ENCODE peak calls at places on chromosomes 2 and 18, in ten cellular contexts. M, S, O, Q, F, I, T, G, C and K are unnamed samples.

GRCh38 chr2:210366675-210367080 is 51.7 kb upstream of the MYL1 start:
- DNase-seq in M (no peak), S (no peak), O (no peak), Q (no peak), F (no peak), I (no peak), T (no peak), G (no peak), C (no peak), K (no peak)

GRCh38 chr2:30254692-30255015 is 23.3 kb downstream of the LBH start:
- DNase-seq in M (no peak), S (no peak), O (no peak), Q (no peak), F (no peak), I (no peak), T (no peak), G (no peak), C (no peak), K (no peak)

GRCh38 chr18:44586782-44587524 is 93.7 kb upstream of the SETBP1 start:
- DNase-seq in M (no peak), S (no peak), O (no peak), Q (no peak), F (peak; percentile 6), I (no peak), T (no peak), G (no peak), C (no peak), K (no peak)

GRCh38 chr2:26269571-26270170 is 24.9 kb downstream of the HADHB start:
- DNase-seq in M (no peak), S (no peak), O (no peak), Q (no peak), F (no peak), I (no peak), T (no peak), G (no peak), C (no peak), K (no peak)

GRCh38 chr2:131431336-131431735 is 44.6 kb upstream of the TUBA3D start:
- DNase-seq in M (no peak), S (no peak), O (no peak), Q (no peak), F (no peak), I (no peak), T (no peak), G (no peak), C (no peak), K (no peak)

GRCh38 chr2:189528617-189529016 is 52.0 kb downstream of the SLC40A1 start:
- DNase-seq in M (no peak), S (no peak), O (no peak), Q (no peak), F (no peak), I (no peak), T (no peak), G (no peak), C (no peak), K (no peak)

GRCh38 chr2:154402138-154402714 is 296.3 kb upstream of the KCNJ3 start:
- DNase-seq in M (no peak), S (peak; percentile 6), O (peak; percentile 21), Q (no peak), F (peak; percentile 64), I (no peak), T (no peak), G (peak; percentile 91), C (no peak), K (no peak)

GRCh38 chr2:139201516-139201915 is 421.3 kb upstream of the NXPH2 start:
- DNase-seq in M (no peak), S (no peak), O (no peak), Q (no peak), F (no peak), I (no peak), T (no peak), G (no peak), C (no peak), K (no peak)

GRCh38 chr18:12086249-12086648 is 7.4 kb upstream of the ANKRD62 start:
- DNase-seq in M (no peak), S (peak; percentile 11), O (no peak), Q (no peak), F (no peak), I (no peak), T (peak; percentile 78), G (no peak), C (no peak), K (peak; percentile 27)

GRCh38 chr18:13219576-13219975 is 1.0 kb downstream of the LDLRAD4 start:
- DNase-seq in M (no peak), S (no peak), O (no peak), Q (no peak), F (no peak), I (no peak), T (peak; percentile 15), G (no peak), C (no peak), K (no peak)

GRCh38 chr2:37397166-37397565 is 52.7 kb downstream of the QPCT start:
- DNase-seq in M (no peak), S (no peak), O (no peak), Q (no peak), F (no peak), I (no peak), T (no peak), G (no peak), C (no peak), K (no peak)

GRCh38 chr2:69100220-69100723 is 87.3 kb downstream of the ANTXR1 start:
- DNase-seq in M (no peak), S (no peak), O (no peak), Q (no peak), F (no peak), I (no peak), T (no peak), G (no peak), C (no peak), K (no peak)